ENCODE peak calls at places on chromosomes 16 and 17, in ten cellular contexts. One of them, this sample, is unnamed.

GRCh38 chr17:65323055-65323454 is 185.9 kb downstream of the RGS9 start:
- DNase-seq in heart right ventricle: no peak
- DNase-seq in naive thymus-derived CD4-positive, alpha-beta T cell: no peak
- DNase-seq in HCT116: peak; percentile 32
- DNase-seq in effector memory CD4-positive, alpha-beta T cell: no peak
- DNase-seq in fibroblast of lung: no peak
- DNase-seq in mesendoderm: peak; percentile 53
- DNase-seq in lower lobe of right lung: no peak
- DNase-seq in psoas muscle: no peak
- DNase-seq in cardiac muscle cell: no peak
- DNase-seq in this sample: no peak

GRCh38 chr16:21626659-21627277 is 25.6 kb downstream of the IGSF6 start:
- DNase-seq in heart right ventricle: no peak
- DNase-seq in mesendoderm: no peak
- DNase-seq in HCT116: peak; percentile 4
- DNase-seq in psoas muscle: no peak
- DNase-seq in effector memory CD4-positive, alpha-beta T cell: peak; percentile 19
- DNase-seq in naive thymus-derived CD4-positive, alpha-beta T cell: no peak
- DNase-seq in lower lobe of right lung: no peak
- DNase-seq in cardiac muscle cell: peak; percentile 33
- DNase-seq in fibroblast of lung: peak; percentile 83
- DNase-seq in this sample: no peak

GRCh38 chr16:12637002-12637401 is 166.7 kb downstream of the CPPED1 start:
- DNase-seq in psoas muscle: no peak
- DNase-seq in cardiac muscle cell: peak; percentile 18
- DNase-seq in fibroblast of lung: no peak
- DNase-seq in naive thymus-derived CD4-positive, alpha-beta T cell: no peak
- DNase-seq in lower lobe of right lung: no peak
- DNase-seq in HCT116: no peak
- DNase-seq in mesendoderm: peak; percentile 84
- DNase-seq in effector memory CD4-positive, alpha-beta T cell: no peak
- DNase-seq in heart right ventricle: no peak
- DNase-seq in this sample: no peak

GRCh38 chr17:48102700-48103378 is 1.6 kb upstream of the CBX1 start:
- DNase-seq in mesendoderm: no peak
- DNase-seq in cardiac muscle cell: no peak
- DNase-seq in naive thymus-derived CD4-positive, alpha-beta T cell: no peak
- DNase-seq in heart right ventricle: no peak
- DNase-seq in HCT116: no peak
- DNase-seq in fibroblast of lung: no peak
- DNase-seq in lower lobe of right lung: no peak
- DNase-seq in psoas muscle: no peak
- DNase-seq in effector memory CD4-positive, alpha-beta T cell: no peak
- DNase-seq in this sample: no peak

GRCh38 chr17:7852262-7852670 is 2.6 kb upstream of the TMEM88 start:
- DNase-seq in cardiac muscle cell: no peak
- DNase-seq in fibroblast of lung: no peak
- DNase-seq in heart right ventricle: peak; percentile 12
- DNase-seq in HCT116: no peak
- DNase-seq in lower lobe of right lung: peak; percentile 53
- DNase-seq in mesendoderm: no peak
- DNase-seq in psoas muscle: peak; percentile 58
- DNase-seq in effector memory CD4-positive, alpha-beta T cell: no peak
- DNase-seq in naive thymus-derived CD4-positive, alpha-beta T cell: no peak
- DNase-seq in this sample: no peak

GRCh38 chr17:54968954-54969400 is 412 bp downstream of the STXBP4 start:
- DNase-seq in naive thymus-derived CD4-positive, alpha-beta T cell: no peak
- DNase-seq in HCT116: no peak
- DNase-seq in heart right ventricle: peak; percentile 20
- DNase-seq in lower lobe of right lung: no peak
- DNase-seq in effector memory CD4-positive, alpha-beta T cell: no peak
- DNase-seq in psoas muscle: peak; percentile 56
- DNase-seq in mesendoderm: no peak
- DNase-seq in cardiac muscle cell: peak; percentile 53
- DNase-seq in fibroblast of lung: peak; percentile 49
- DNase-seq in this sample: peak; percentile 64

GRCh38 chr17:42989146-42989545 is 8.8 kb downstream of the RUNDC1 start:
- DNase-seq in effector memory CD4-positive, alpha-beta T cell: no peak
- DNase-seq in naive thymus-derived CD4-positive, alpha-beta T cell: no peak
- DNase-seq in mesendoderm: no peak
- DNase-seq in HCT116: no peak
- DNase-seq in heart right ventricle: no peak
- DNase-seq in lower lobe of right lung: no peak
- DNase-seq in cardiac muscle cell: no peak
- DNase-seq in fibroblast of lung: no peak
- DNase-seq in psoas muscle: no peak
- DNase-seq in this sample: no peak

GRCh38 chr16:57585051-57585687 is 42.7 kb downstream of the ADGRG5 start:
- DNase-seq in cardiac muscle cell: no peak
- DNase-seq in naive thymus-derived CD4-positive, alpha-beta T cell: no peak
- DNase-seq in effector memory CD4-positive, alpha-beta T cell: no peak
- DNase-seq in lower lobe of right lung: no peak
- DNase-seq in psoas muscle: no peak
- DNase-seq in HCT116: no peak
- DNase-seq in mesendoderm: no peak
- DNase-seq in heart right ventricle: no peak
- DNase-seq in fibroblast of lung: no peak
- DNase-seq in this sample: no peak

GRCh38 chr16:2450975-2451381 is 8.9 kb upstream of the TEDC2 start:
- DNase-seq in effector memory CD4-positive, alpha-beta T cell: no peak
- DNase-seq in naive thymus-derived CD4-positive, alpha-beta T cell: no peak
- DNase-seq in fibroblast of lung: no peak
- DNase-seq in cardiac muscle cell: no peak
- DNase-seq in HCT116: no peak
- DNase-seq in psoas muscle: no peak
- DNase-seq in lower lobe of right lung: no peak
- DNase-seq in heart right ventricle: no peak
- DNase-seq in mesendoderm: no peak
- DNase-seq in this sample: no peak

GRCh38 chr16:2451851-2452320 is 8.0 kb upstream of the TEDC2 start:
- DNase-seq in fibroblast of lung: no peak
- DNase-seq in effector memory CD4-positive, alpha-beta T cell: no peak
- DNase-seq in mesendoderm: no peak
- DNase-seq in cardiac muscle cell: no peak
- DNase-seq in psoas muscle: no peak
- DNase-seq in heart right ventricle: no peak
- DNase-seq in HCT116: no peak
- DNase-seq in lower lobe of right lung: no peak
- DNase-seq in naive thymus-derived CD4-positive, alpha-beta T cell: no peak
- DNase-seq in this sample: no peak

GRCh38 chr16:2447920-2448583 is 11.9 kb upstream of the TEDC2 start:
- DNase-seq in cardiac muscle cell: no peak
- DNase-seq in psoas muscle: no peak
- DNase-seq in mesendoderm: no peak
- DNase-seq in effector memory CD4-positive, alpha-beta T cell: no peak
- DNase-seq in fibroblast of lung: no peak
- DNase-seq in naive thymus-derived CD4-positive, alpha-beta T cell: no peak
- DNase-seq in heart right ventricle: no peak
- DNase-seq in lower lobe of right lung: no peak
- DNase-seq in HCT116: no peak
- DNase-seq in this sample: no peak

GRCh38 chr16:2450535-2450934 is 9.4 kb upstream of the TEDC2 start:
- DNase-seq in naive thymus-derived CD4-positive, alpha-beta T cell: no peak
- DNase-seq in heart right ventricle: no peak
- DNase-seq in psoas muscle: no peak
- DNase-seq in cardiac muscle cell: no peak
- DNase-seq in mesendoderm: no peak
- DNase-seq in fibroblast of lung: no peak
- DNase-seq in lower lobe of right lung: no peak
- DNase-seq in effector memory CD4-positive, alpha-beta T cell: no peak
- DNase-seq in HCT116: no peak
- DNase-seq in this sample: peak; percentile 63

DNA sequence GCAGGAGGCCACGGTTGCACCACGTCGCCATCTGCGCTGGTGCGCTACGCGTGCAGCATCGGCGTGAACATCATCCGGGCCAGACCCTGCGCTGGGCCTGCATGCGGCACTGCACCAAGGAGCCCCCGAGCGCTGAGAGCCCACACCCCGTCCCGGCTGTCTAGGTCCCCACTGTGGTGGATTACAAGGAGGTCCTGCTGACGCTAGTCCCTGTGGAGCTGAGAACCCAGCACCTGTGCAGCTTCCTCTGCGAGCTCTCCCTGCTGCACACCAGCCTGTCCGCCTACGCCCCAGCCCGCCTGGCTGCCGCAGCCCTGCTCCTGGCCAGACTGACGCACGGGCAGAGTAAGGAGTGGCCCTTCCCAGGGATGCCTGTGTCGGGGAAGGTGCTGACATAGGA is 10.8 kb upstream of the TEDC2 start:
- DNase-seq in naive thymus-derived CD4-positive, alpha-beta T cell: no peak
- DNase-seq in HCT116: no peak
- DNase-seq in effector memory CD4-positive, alpha-beta T cell: no peak
- DNase-seq in mesendoderm: no peak
- DNase-seq in heart right ventricle: no peak
- DNase-seq in lower lobe of right lung: no peak
- DNase-seq in cardiac muscle cell: no peak
- DNase-seq in psoas muscle: no peak
- DNase-seq in fibroblast of lung: no peak
- DNase-seq in this sample: no peak
- H3K27ac ChIP-seq in naive thymus-derived CD4-positive, alpha-beta T cell: no peak overlapping the region
- H3K27ac ChIP-seq in HCT116: no peak overlapping the region
- H3K27ac ChIP-seq in effector memory CD4-positive, alpha-beta T cell: no peak overlapping the region
- H3K27ac ChIP-seq in mesendoderm: no peak overlapping the region
- H3K27ac ChIP-seq in heart right ventricle: no peak overlapping the region
- H3K27ac ChIP-seq in lower lobe of right lung: no peak overlapping the region
- H3K27ac ChIP-seq in cardiac muscle cell: no peak overlapping the region
- H3K27ac ChIP-seq in psoas muscle: no peak overlapping the region
- H3K27ac ChIP-seq in fibroblast of lung: no peak overlapping the region
- H3K27ac ChIP-seq in this sample: no peak overlapping the region

GRCh38 chr17:45221997-45222272 is 250 bp downstream of the FMNL1 start:
- DNase-seq in heart right ventricle: no peak
- DNase-seq in naive thymus-derived CD4-positive, alpha-beta T cell: no peak
- DNase-seq in effector memory CD4-positive, alpha-beta T cell: no peak
- DNase-seq in fibroblast of lung: no peak
- DNase-seq in psoas muscle: no peak
- DNase-seq in cardiac muscle cell: no peak
- DNase-seq in lower lobe of right lung: no peak
- DNase-seq in mesendoderm: no peak
- DNase-seq in HCT116: no peak
- DNase-seq in this sample: no peak

GRCh38 chr17:45222273-45222993 is 748 bp downstream of the FMNL1 start:
- DNase-seq in lower lobe of right lung: no peak
- DNase-seq in heart right ventricle: no peak
- DNase-seq in HCT116: no peak
- DNase-seq in mesendoderm: peak; percentile 47
- DNase-seq in fibroblast of lung: no peak
- DNase-seq in effector memory CD4-positive, alpha-beta T cell: no peak
- DNase-seq in cardiac muscle cell: no peak
- DNase-seq in psoas muscle: no peak
- DNase-seq in naive thymus-derived CD4-positive, alpha-beta T cell: no peak
- DNase-seq in this sample: no peak

GRCh38 chr17:45218895-45219661 is 2.6 kb upstream of the FMNL1 start:
- DNase-seq in lower lobe of right lung: peak; percentile 87
- DNase-seq in naive thymus-derived CD4-positive, alpha-beta T cell: peak; percentile 76
- DNase-seq in fibroblast of lung: peak; percentile 53
- DNase-seq in psoas muscle: peak; percentile 91
- DNase-seq in effector memory CD4-positive, alpha-beta T cell: peak; percentile 80
- DNase-seq in HCT116: peak; percentile 67
- DNase-seq in mesendoderm: peak; percentile 82
- DNase-seq in cardiac muscle cell: peak; percentile 86
- DNase-seq in heart right ventricle: peak; percentile 86
- DNase-seq in this sample: peak; percentile 68

GRCh38 chr17:45221081-45221996 is at the start of gene FMNL1:
- DNase-seq in lower lobe of right lung: peak; percentile 86
- DNase-seq in cardiac muscle cell: no peak
- DNase-seq in naive thymus-derived CD4-positive, alpha-beta T cell: peak; percentile 56
- DNase-seq in fibroblast of lung: no peak
- DNase-seq in mesendoderm: no peak
- DNase-seq in effector memory CD4-positive, alpha-beta T cell: peak; percentile 51
- DNase-seq in psoas muscle: peak; percentile 80
- DNase-seq in heart right ventricle: peak; percentile 57
- DNase-seq in HCT116: no peak
- DNase-seq in this sample: no peak

GRCh38 chr17:45220079-45220478 is 1.6 kb upstream of the FMNL1 start:
- DNase-seq in HCT116: no peak
- DNase-seq in naive thymus-derived CD4-positive, alpha-beta T cell: no peak
- DNase-seq in mesendoderm: no peak
- DNase-seq in cardiac muscle cell: no peak
- DNase-seq in fibroblast of lung: no peak
- DNase-seq in lower lobe of right lung: no peak
- DNase-seq in psoas muscle: peak; percentile 13
- DNase-seq in heart right ventricle: no peak
- DNase-seq in effector memory CD4-positive, alpha-beta T cell: no peak
- DNase-seq in this sample: no peak
- H3K27ac ChIP-seq in HCT116: no peak overlapping the region
- H3K27ac ChIP-seq in naive thymus-derived CD4-positive, alpha-beta T cell: peak overlapping the region; percentile 96
- H3K27ac ChIP-seq in mesendoderm: no peak overlapping the region
- H3K27ac ChIP-seq in cardiac muscle cell: no peak overlapping the region
- H3K27ac ChIP-seq in fibroblast of lung: no peak overlapping the region
- H3K27ac ChIP-seq in lower lobe of right lung: no peak overlapping the region
- H3K27ac ChIP-seq in psoas muscle: no peak overlapping the region
- H3K27ac ChIP-seq in heart right ventricle: no peak overlapping the region
- H3K27ac ChIP-seq in effector memory CD4-positive, alpha-beta T cell: peak overlapping the region; percentile 100
- H3K27ac ChIP-seq in this sample: no peak overlapping the region

DNA sequence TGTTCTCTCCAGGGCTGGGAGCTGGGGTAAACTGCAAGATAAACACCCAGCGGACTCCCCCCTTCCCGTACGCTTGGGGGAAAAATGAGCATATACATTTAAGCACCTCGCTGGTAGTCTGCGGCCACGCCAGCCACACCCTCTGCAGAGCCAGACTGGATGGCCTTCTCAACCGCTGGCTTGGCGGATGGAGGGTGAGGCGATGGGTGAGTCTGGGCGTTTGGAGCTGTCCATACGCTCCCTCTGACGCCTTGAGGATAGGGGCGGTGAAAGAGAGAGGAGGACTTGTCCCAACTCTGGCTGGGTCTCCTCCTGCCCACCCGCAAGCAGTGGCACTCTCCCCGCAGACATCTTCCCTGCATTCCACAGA is 1.0 kb downstream of the ITGA3 start:
- DNase-seq in effector memory CD4-positive, alpha-beta T cell: no peak
- DNase-seq in HCT116: no peak
- DNase-seq in naive thymus-derived CD4-positive, alpha-beta T cell: no peak
- DNase-seq in psoas muscle: no peak
- DNase-seq in fibroblast of lung: peak; percentile 68
- DNase-seq in mesendoderm: no peak
- DNase-seq in heart right ventricle: no peak
- DNase-seq in cardiac muscle cell: peak; percentile 35
- DNase-seq in lower lobe of right lung: no peak
- DNase-seq in this sample: no peak
- H3K27ac ChIP-seq in effector memory CD4-positive, alpha-beta T cell: no peak overlapping the region
- H3K27ac ChIP-seq in HCT116: peak overlapping the region; percentile 93
- H3K27ac ChIP-seq in naive thymus-derived CD4-positive, alpha-beta T cell: no peak overlapping the region
- H3K27ac ChIP-seq in psoas muscle: peak overlapping the region; percentile 87
- H3K27ac ChIP-seq in fibroblast of lung: peak overlapping the region; percentile 36
- H3K27ac ChIP-seq in mesendoderm: no peak overlapping the region
- H3K27ac ChIP-seq in heart right ventricle: peak overlapping the region; percentile 85
- H3K27ac ChIP-seq in cardiac muscle cell: no peak overlapping the region
- H3K27ac ChIP-seq in lower lobe of right lung: peak overlapping the region; percentile 96
- H3K27ac ChIP-seq in this sample: no peak overlapping the region

DNA sequence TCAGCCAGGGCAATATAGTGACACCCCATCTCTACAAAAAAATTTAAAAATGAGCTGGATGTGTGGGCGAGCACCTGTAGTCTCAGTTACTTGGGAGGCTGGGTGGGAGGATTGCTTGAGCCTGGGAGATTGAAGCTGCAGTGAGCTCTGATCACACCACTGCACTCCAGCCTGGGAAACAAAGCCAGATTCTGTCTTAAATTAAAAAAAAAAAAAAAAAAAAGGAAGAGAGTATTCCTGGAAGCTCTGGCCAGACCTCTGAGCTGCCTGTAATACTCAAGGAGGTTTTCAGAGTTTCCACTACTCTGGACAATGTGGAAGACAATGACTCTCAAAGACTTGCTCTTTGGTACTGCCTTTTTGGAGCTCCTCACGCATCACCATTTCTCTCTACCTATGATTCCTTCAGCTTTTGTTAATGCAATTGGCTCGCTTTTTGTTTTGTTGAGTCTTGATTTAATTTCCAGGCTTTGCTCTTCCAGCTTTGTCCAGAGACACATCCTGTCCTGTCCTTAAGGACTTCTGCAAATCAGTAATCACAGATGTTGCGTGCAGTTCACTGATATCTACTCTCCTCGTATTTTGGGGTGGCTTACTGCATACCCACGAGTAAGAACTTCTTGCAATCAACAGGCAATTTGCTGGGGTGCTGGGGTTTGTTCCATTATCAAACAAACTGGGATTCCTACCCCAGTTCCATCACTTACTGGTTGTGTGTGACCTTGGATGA is 10.8 kb downstream of the CHD9 start:
- DNase-seq in effector memory CD4-positive, alpha-beta T cell: no peak
- DNase-seq in naive thymus-derived CD4-positive, alpha-beta T cell: no peak
- DNase-seq in cardiac muscle cell: no peak
- DNase-seq in HCT116: no peak
- DNase-seq in fibroblast of lung: no peak
- DNase-seq in lower lobe of right lung: no peak
- DNase-seq in heart right ventricle: no peak
- DNase-seq in psoas muscle: no peak
- DNase-seq in mesendoderm: no peak
- DNase-seq in this sample: peak; percentile 11
- H3K27ac ChIP-seq in effector memory CD4-positive, alpha-beta T cell: no peak overlapping the region
- H3K27ac ChIP-seq in naive thymus-derived CD4-positive, alpha-beta T cell: no peak overlapping the region
- H3K27ac ChIP-seq in cardiac muscle cell: no peak overlapping the region
- H3K27ac ChIP-seq in HCT116: no peak overlapping the region
- H3K27ac ChIP-seq in fibroblast of lung: no peak overlapping the region
- H3K27ac ChIP-seq in lower lobe of right lung: no peak overlapping the region
- H3K27ac ChIP-seq in heart right ventricle: peak overlapping the region; percentile 66
- H3K27ac ChIP-seq in psoas muscle: peak overlapping the region; percentile 53
- H3K27ac ChIP-seq in mesendoderm: no peak overlapping the region
- H3K27ac ChIP-seq in this sample: no peak overlapping the region